ENCODE peak calls at places on chromosome 10, in eight cellular contexts. One of them, this sample, is unnamed.

GRCh38 chr10:11522821-11523245 is 88.6 kb downstream of the USP6NL start:
- DNase-seq in kidney epithelial cell: no peak
- DNase-seq in LoVo: no peak
- DNase-seq in cardiac muscle cell: no peak
- DNase-seq in head of caudate nucleus: no peak
- DNase-seq in stimulated activated CD4-positive, alpha-beta T cell treated with anti-CD3 and anti-CD28 coated beads, Interleukin-1b, Interleukin-23, amount 100 ng/mL, for 24 hours: no peak
- DNase-seq in activated CD4-positive, alpha-beta T cell treated with anti-CD3 and anti-CD28 coated beads, Interleukin-2, amount 50 U/mL, for 1 hour: no peak
- DNase-seq in cardiac fibroblast: no peak
- DNase-seq in this sample: no peak

GRCh38 chr10:51238987-51239386 is 164.7 kb downstream of the PRKG1 start:
- DNase-seq in kidney epithelial cell: no peak
- DNase-seq in LoVo: no peak
- DNase-seq in cardiac muscle cell: no peak
- DNase-seq in head of caudate nucleus: no peak
- DNase-seq in stimulated activated CD4-positive, alpha-beta T cell treated with anti-CD3 and anti-CD28 coated beads, Interleukin-1b, Interleukin-23, amount 100 ng/mL, for 24 hours: no peak
- DNase-seq in activated CD4-positive, alpha-beta T cell treated with anti-CD3 and anti-CD28 coated beads, Interleukin-2, amount 50 U/mL, for 1 hour: no peak
- DNase-seq in cardiac fibroblast: no peak
- DNase-seq in this sample: no peak

GRCh38 chr10:126331101-126331500 is 57.2 kb downstream of the ADAM12 start:
- DNase-seq in kidney epithelial cell: no peak
- DNase-seq in LoVo: no peak
- DNase-seq in cardiac muscle cell: no peak
- DNase-seq in head of caudate nucleus: no peak
- DNase-seq in stimulated activated CD4-positive, alpha-beta T cell treated with anti-CD3 and anti-CD28 coated beads, Interleukin-1b, Interleukin-23, amount 100 ng/mL, for 24 hours: no peak
- DNase-seq in activated CD4-positive, alpha-beta T cell treated with anti-CD3 and anti-CD28 coated beads, Interleukin-2, amount 50 U/mL, for 1 hour: no peak
- DNase-seq in cardiac fibroblast: no peak
- DNase-seq in this sample: peak

GRCh38 chr10:621981-622740 is 67.3 kb downstream of the DIP2C start:
- DNase-seq in kidney epithelial cell: no peak
- DNase-seq in LoVo: no peak
- DNase-seq in cardiac muscle cell: no peak
- DNase-seq in head of caudate nucleus: peak
- DNase-seq in stimulated activated CD4-positive, alpha-beta T cell treated with anti-CD3 and anti-CD28 coated beads, Interleukin-1b, Interleukin-23, amount 100 ng/mL, for 24 hours: no peak
- DNase-seq in activated CD4-positive, alpha-beta T cell treated with anti-CD3 and anti-CD28 coated beads, Interleukin-2, amount 50 U/mL, for 1 hour: no peak
- DNase-seq in cardiac fibroblast: no peak
- DNase-seq in this sample: peak

GRCh38 chr10:96678725-96679124 is 41.6 kb downstream of the PIK3AP1 start:
- DNase-seq in kidney epithelial cell: no peak
- DNase-seq in LoVo: no peak
- DNase-seq in cardiac muscle cell: no peak
- DNase-seq in head of caudate nucleus: no peak
- DNase-seq in stimulated activated CD4-positive, alpha-beta T cell treated with anti-CD3 and anti-CD28 coated beads, Interleukin-1b, Interleukin-23, amount 100 ng/mL, for 24 hours: no peak
- DNase-seq in activated CD4-positive, alpha-beta T cell treated with anti-CD3 and anti-CD28 coated beads, Interleukin-2, amount 50 U/mL, for 1 hour: no peak
- DNase-seq in cardiac fibroblast: no peak
- DNase-seq in this sample: no peak

GRCh38 chr10:101840102-101840684 is 3.4 kb downstream of the KCNIP2 start:
- DNase-seq in kidney epithelial cell: no peak
- DNase-seq in LoVo: no peak
- DNase-seq in cardiac muscle cell: peak
- DNase-seq in head of caudate nucleus: peak
- DNase-seq in stimulated activated CD4-positive, alpha-beta T cell treated with anti-CD3 and anti-CD28 coated beads, Interleukin-1b, Interleukin-23, amount 100 ng/mL, for 24 hours: no peak
- DNase-seq in activated CD4-positive, alpha-beta T cell treated with anti-CD3 and anti-CD28 coated beads, Interleukin-2, amount 50 U/mL, for 1 hour: no peak
- DNase-seq in cardiac fibroblast: peak
- DNase-seq in this sample: peak

GRCh38 chr10:125148576-125148975 is 11.8 kb downstream of the CTBP2 start:
- DNase-seq in kidney epithelial cell: no peak
- DNase-seq in LoVo: no peak
- DNase-seq in cardiac muscle cell: no peak
- DNase-seq in head of caudate nucleus: no peak
- DNase-seq in stimulated activated CD4-positive, alpha-beta T cell treated with anti-CD3 and anti-CD28 coated beads, Interleukin-1b, Interleukin-23, amount 100 ng/mL, for 24 hours: no peak
- DNase-seq in activated CD4-positive, alpha-beta T cell treated with anti-CD3 and anti-CD28 coated beads, Interleukin-2, amount 50 U/mL, for 1 hour: no peak
- DNase-seq in cardiac fibroblast: peak
- DNase-seq in this sample: no peak

GRCh38 chr10:3330687-3331086 is 158.1 kb upstream of the PITRM1 start:
- DNase-seq in kidney epithelial cell: peak
- DNase-seq in LoVo: no peak
- DNase-seq in cardiac muscle cell: peak
- DNase-seq in head of caudate nucleus: no peak
- DNase-seq in stimulated activated CD4-positive, alpha-beta T cell treated with anti-CD3 and anti-CD28 coated beads, Interleukin-1b, Interleukin-23, amount 100 ng/mL, for 24 hours: no peak
- DNase-seq in activated CD4-positive, alpha-beta T cell treated with anti-CD3 and anti-CD28 coated beads, Interleukin-2, amount 50 U/mL, for 1 hour: no peak
- DNase-seq in cardiac fibroblast: peak
- DNase-seq in this sample: peak

GRCh38 chr10:10792681-10793080 is 225.0 kb upstream of the CELF2 start:
- DNase-seq in kidney epithelial cell: peak
- DNase-seq in LoVo: peak
- DNase-seq in cardiac muscle cell: peak
- DNase-seq in head of caudate nucleus: no peak
- DNase-seq in stimulated activated CD4-positive, alpha-beta T cell treated with anti-CD3 and anti-CD28 coated beads, Interleukin-1b, Interleukin-23, amount 100 ng/mL, for 24 hours: no peak
- DNase-seq in activated CD4-positive, alpha-beta T cell treated with anti-CD3 and anti-CD28 coated beads, Interleukin-2, amount 50 U/mL, for 1 hour: no peak
- DNase-seq in cardiac fibroblast: peak
- DNase-seq in this sample: peak

GRCh38 chr10:124614003-124614659 is 130.0 kb downstream of the FAM53B start:
- DNase-seq in kidney epithelial cell: no peak
- DNase-seq in LoVo: no peak
- DNase-seq in cardiac muscle cell: no peak
- DNase-seq in head of caudate nucleus: no peak
- DNase-seq in stimulated activated CD4-positive, alpha-beta T cell treated with anti-CD3 and anti-CD28 coated beads, Interleukin-1b, Interleukin-23, amount 100 ng/mL, for 24 hours: peak
- DNase-seq in activated CD4-positive, alpha-beta T cell treated with anti-CD3 and anti-CD28 coated beads, Interleukin-2, amount 50 U/mL, for 1 hour: no peak
- DNase-seq in cardiac fibroblast: no peak
- DNase-seq in this sample: no peak

GRCh38 chr10:82683989-82684388 is 809.0 kb downstream of the NRG3 start:
- DNase-seq in kidney epithelial cell: no peak
- DNase-seq in LoVo: no peak
- DNase-seq in cardiac muscle cell: no peak
- DNase-seq in head of caudate nucleus: no peak
- DNase-seq in stimulated activated CD4-positive, alpha-beta T cell treated with anti-CD3 and anti-CD28 coated beads, Interleukin-1b, Interleukin-23, amount 100 ng/mL, for 24 hours: no peak
- DNase-seq in activated CD4-positive, alpha-beta T cell treated with anti-CD3 and anti-CD28 coated beads, Interleukin-2, amount 50 U/mL, for 1 hour: no peak
- DNase-seq in cardiac fibroblast: no peak
- DNase-seq in this sample: no peak

GRCh38 chr10:31490858-31491504 is 172.0 kb downstream of the ZEB1 start:
- DNase-seq in kidney epithelial cell: no peak
- DNase-seq in LoVo: peak
- DNase-seq in cardiac muscle cell: peak
- DNase-seq in head of caudate nucleus: no peak
- DNase-seq in stimulated activated CD4-positive, alpha-beta T cell treated with anti-CD3 and anti-CD28 coated beads, Interleukin-1b, Interleukin-23, amount 100 ng/mL, for 24 hours: no peak
- DNase-seq in activated CD4-positive, alpha-beta T cell treated with anti-CD3 and anti-CD28 coated beads, Interleukin-2, amount 50 U/mL, for 1 hour: no peak
- DNase-seq in cardiac fibroblast: peak
- DNase-seq in this sample: peak

GRCh38 chr10:7400068-7400824 is 10.6 kb downstream of the SFMBT2 start:
- DNase-seq in kidney epithelial cell: no peak
- DNase-seq in LoVo: no peak
- DNase-seq in cardiac muscle cell: no peak
- DNase-seq in head of caudate nucleus: no peak
- DNase-seq in stimulated activated CD4-positive, alpha-beta T cell treated with anti-CD3 and anti-CD28 coated beads, Interleukin-1b, Interleukin-23, amount 100 ng/mL, for 24 hours: no peak
- DNase-seq in activated CD4-positive, alpha-beta T cell treated with anti-CD3 and anti-CD28 coated beads, Interleukin-2, amount 50 U/mL, for 1 hour: no peak
- DNase-seq in cardiac fibroblast: no peak
- DNase-seq in this sample: no peak

GRCh38 chr10:133442191-133442966 is 11.4 kb upstream of the SCART1 start:
- DNase-seq in kidney epithelial cell: no peak
- DNase-seq in LoVo: no peak
- DNase-seq in cardiac muscle cell: no peak
- DNase-seq in head of caudate nucleus: no peak
- DNase-seq in stimulated activated CD4-positive, alpha-beta T cell treated with anti-CD3 and anti-CD28 coated beads, Interleukin-1b, Interleukin-23, amount 100 ng/mL, for 24 hours: no peak
- DNase-seq in activated CD4-positive, alpha-beta T cell treated with anti-CD3 and anti-CD28 coated beads, Interleukin-2, amount 50 U/mL, for 1 hour: no peak
- DNase-seq in cardiac fibroblast: no peak
- DNase-seq in this sample: no peak

GRCh38 chr10:75402486-75403143 is 1.1 kb upstream of the ZNF503 start:
- DNase-seq in kidney epithelial cell: peak
- DNase-seq in LoVo: peak
- DNase-seq in cardiac muscle cell: no peak
- DNase-seq in head of caudate nucleus: peak
- DNase-seq in stimulated activated CD4-positive, alpha-beta T cell treated with anti-CD3 and anti-CD28 coated beads, Interleukin-1b, Interleukin-23, amount 100 ng/mL, for 24 hours: no peak
- DNase-seq in activated CD4-positive, alpha-beta T cell treated with anti-CD3 and anti-CD28 coated beads, Interleukin-2, amount 50 U/mL, for 1 hour: no peak
- DNase-seq in cardiac fibroblast: no peak
- DNase-seq in this sample: no peak

GRCh38 chr10:69372126-69372980 is 44.4 kb downstream of the TACR2 start:
- DNase-seq in kidney epithelial cell: no peak
- DNase-seq in LoVo: no peak
- DNase-seq in cardiac muscle cell: peak
- DNase-seq in head of caudate nucleus: no peak
- DNase-seq in stimulated activated CD4-positive, alpha-beta T cell treated with anti-CD3 and anti-CD28 coated beads, Interleukin-1b, Interleukin-23, amount 100 ng/mL, for 24 hours: no peak
- DNase-seq in activated CD4-positive, alpha-beta T cell treated with anti-CD3 and anti-CD28 coated beads, Interleukin-2, amount 50 U/mL, for 1 hour: no peak
- DNase-seq in cardiac fibroblast: peak
- DNase-seq in this sample: peak

GRCh38 chr10:121425623-121426022 is 172.6 kb downstream of the FGFR2 start:
- DNase-seq in kidney epithelial cell: no peak
- DNase-seq in LoVo: no peak
- DNase-seq in cardiac muscle cell: no peak
- DNase-seq in head of caudate nucleus: no peak
- DNase-seq in stimulated activated CD4-positive, alpha-beta T cell treated with anti-CD3 and anti-CD28 coated beads, Interleukin-1b, Interleukin-23, amount 100 ng/mL, for 24 hours: no peak
- DNase-seq in activated CD4-positive, alpha-beta T cell treated with anti-CD3 and anti-CD28 coated beads, Interleukin-2, amount 50 U/mL, for 1 hour: no peak
- DNase-seq in cardiac fibroblast: no peak
- DNase-seq in this sample: no peak

GRCh38 chr10:3820255-3820654 is 35.2 kb upstream of the KLF6 start:
- DNase-seq in kidney epithelial cell: no peak
- DNase-seq in LoVo: no peak
- DNase-seq in cardiac muscle cell: peak
- DNase-seq in head of caudate nucleus: no peak
- DNase-seq in stimulated activated CD4-positive, alpha-beta T cell treated with anti-CD3 and anti-CD28 coated beads, Interleukin-1b, Interleukin-23, amount 100 ng/mL, for 24 hours: no peak
- DNase-seq in activated CD4-positive, alpha-beta T cell treated with anti-CD3 and anti-CD28 coated beads, Interleukin-2, amount 50 U/mL, for 1 hour: no peak
- DNase-seq in cardiac fibroblast: peak
- DNase-seq in this sample: no peak

GRCh38 chr10:124802313-124802675 is 675 bp downstream of the ABRAXAS2 start:
- DNase-seq in kidney epithelial cell: no peak
- DNase-seq in LoVo: no peak
- DNase-seq in cardiac muscle cell: no peak
- DNase-seq in head of caudate nucleus: no peak
- DNase-seq in stimulated activated CD4-positive, alpha-beta T cell treated with anti-CD3 and anti-CD28 coated beads, Interleukin-1b, Interleukin-23, amount 100 ng/mL, for 24 hours: no peak
- DNase-seq in activated CD4-positive, alpha-beta T cell treated with anti-CD3 and anti-CD28 coated beads, Interleukin-2, amount 50 U/mL, for 1 hour: no peak
- DNase-seq in cardiac fibroblast: no peak
- DNase-seq in this sample: no peak

GRCh38 chr10:13006037-13006436 is 4.5 kb upstream of the CCDC3 start:
- DNase-seq in kidney epithelial cell: no peak
- DNase-seq in LoVo: no peak
- DNase-seq in cardiac muscle cell: no peak
- DNase-seq in head of caudate nucleus: no peak
- DNase-seq in stimulated activated CD4-positive, alpha-beta T cell treated with anti-CD3 and anti-CD28 coated beads, Interleukin-1b, Interleukin-23, amount 100 ng/mL, for 24 hours: no peak
- DNase-seq in activated CD4-positive, alpha-beta T cell treated with anti-CD3 and anti-CD28 coated beads, Interleukin-2, amount 50 U/mL, for 1 hour: no peak
- DNase-seq in cardiac fibroblast: no peak
- DNase-seq in this sample: no peak

GRCh38 chr10:78039743-78040142 is 6.1 kb downstream of the RPS24 start:
- DNase-seq in kidney epithelial cell: no peak
- DNase-seq in LoVo: no peak
- DNase-seq in cardiac muscle cell: no peak
- DNase-seq in head of caudate nucleus: no peak
- DNase-seq in stimulated activated CD4-positive, alpha-beta T cell treated with anti-CD3 and anti-CD28 coated beads, Interleukin-1b, Interleukin-23, amount 100 ng/mL, for 24 hours: no peak
- DNase-seq in activated CD4-positive, alpha-beta T cell treated with anti-CD3 and anti-CD28 coated beads, Interleukin-2, amount 50 U/mL, for 1 hour: no peak
- DNase-seq in cardiac fibroblast: no peak
- DNase-seq in this sample: no peak

GRCh38 chr10:8556321-8556720 is 501.8 kb downstream of the GATA3 start:
- DNase-seq in kidney epithelial cell: no peak
- DNase-seq in LoVo: no peak
- DNase-seq in cardiac muscle cell: no peak
- DNase-seq in head of caudate nucleus: no peak
- DNase-seq in stimulated activated CD4-positive, alpha-beta T cell treated with anti-CD3 and anti-CD28 coated beads, Interleukin-1b, Interleukin-23, amount 100 ng/mL, for 24 hours: no peak
- DNase-seq in activated CD4-positive, alpha-beta T cell treated with anti-CD3 and anti-CD28 coated beads, Interleukin-2, amount 50 U/mL, for 1 hour: no peak
- DNase-seq in cardiac fibroblast: no peak
- DNase-seq in this sample: no peak

GRCh38 chr10:121157998-121158397 is 306.8 kb downstream of the WDR11 start:
- DNase-seq in kidney epithelial cell: no peak
- DNase-seq in LoVo: peak
- DNase-seq in cardiac muscle cell: peak
- DNase-seq in head of caudate nucleus: peak
- DNase-seq in stimulated activated CD4-positive, alpha-beta T cell treated with anti-CD3 and anti-CD28 coated beads, Interleukin-1b, Interleukin-23, amount 100 ng/mL, for 24 hours: no peak
- DNase-seq in activated CD4-positive, alpha-beta T cell treated with anti-CD3 and anti-CD28 coated beads, Interleukin-2, amount 50 U/mL, for 1 hour: no peak
- DNase-seq in cardiac fibroblast: no peak
- DNase-seq in this sample: peak

GRCh38 chr10:127907411-127908105 is 655 bp downstream of the PTPRE start:
- DNase-seq in kidney epithelial cell: no peak
- DNase-seq in LoVo: no peak
- DNase-seq in cardiac muscle cell: peak
- DNase-seq in head of caudate nucleus: peak
- DNase-seq in stimulated activated CD4-positive, alpha-beta T cell treated with anti-CD3 and anti-CD28 coated beads, Interleukin-1b, Interleukin-23, amount 100 ng/mL, for 24 hours: no peak
- DNase-seq in activated CD4-positive, alpha-beta T cell treated with anti-CD3 and anti-CD28 coated beads, Interleukin-2, amount 50 U/mL, for 1 hour: no peak
- DNase-seq in cardiac fibroblast: peak
- DNase-seq in this sample: peak

GRCh38 chr10:90834326-90834725 is 23.5 kb downstream of the HTR7 start:
- DNase-seq in kidney epithelial cell: no peak
- DNase-seq in LoVo: no peak
- DNase-seq in cardiac muscle cell: no peak
- DNase-seq in head of caudate nucleus: no peak
- DNase-seq in stimulated activated CD4-positive, alpha-beta T cell treated with anti-CD3 and anti-CD28 coated beads, Interleukin-1b, Interleukin-23, amount 100 ng/mL, for 24 hours: no peak
- DNase-seq in activated CD4-positive, alpha-beta T cell treated with anti-CD3 and anti-CD28 coated beads, Interleukin-2, amount 50 U/mL, for 1 hour: no peak
- DNase-seq in cardiac fibroblast: no peak
- DNase-seq in this sample: peak

GRCh38 chr10:96587255-96588059 is 645 bp upstream of the TM9SF3 start:
- DNase-seq in kidney epithelial cell: no peak
- DNase-seq in LoVo: peak
- DNase-seq in cardiac muscle cell: peak
- DNase-seq in head of caudate nucleus: no peak
- DNase-seq in stimulated activated CD4-positive, alpha-beta T cell treated with anti-CD3 and anti-CD28 coated beads, Interleukin-1b, Interleukin-23, amount 100 ng/mL, for 24 hours: no peak
- DNase-seq in activated CD4-positive, alpha-beta T cell treated with anti-CD3 and anti-CD28 coated beads, Interleukin-2, amount 50 U/mL, for 1 hour: peak
- DNase-seq in cardiac fibroblast: peak
- DNase-seq in this sample: peak

GRCh38 chr10:123134058-123134914 is 1.5 kb upstream of the HMX3 start:
- DNase-seq in kidney epithelial cell: no peak
- DNase-seq in LoVo: no peak
- DNase-seq in cardiac muscle cell: no peak
- DNase-seq in head of caudate nucleus: no peak
- DNase-seq in stimulated activated CD4-positive, alpha-beta T cell treated with anti-CD3 and anti-CD28 coated beads, Interleukin-1b, Interleukin-23, amount 100 ng/mL, for 24 hours: no peak
- DNase-seq in activated CD4-positive, alpha-beta T cell treated with anti-CD3 and anti-CD28 coated beads, Interleukin-2, amount 50 U/mL, for 1 hour: no peak
- DNase-seq in cardiac fibroblast: peak
- DNase-seq in this sample: no peak

GRCh38 chr10:116671274-116671926 is 50.6 kb downstream of the PNLIPRP2 start:
- DNase-seq in kidney epithelial cell: no peak
- DNase-seq in LoVo: no peak
- DNase-seq in cardiac muscle cell: peak
- DNase-seq in head of caudate nucleus: no peak
- DNase-seq in stimulated activated CD4-positive, alpha-beta T cell treated with anti-CD3 and anti-CD28 coated beads, Interleukin-1b, Interleukin-23, amount 100 ng/mL, for 24 hours: no peak
- DNase-seq in activated CD4-positive, alpha-beta T cell treated with anti-CD3 and anti-CD28 coated beads, Interleukin-2, amount 50 U/mL, for 1 hour: no peak
- DNase-seq in cardiac fibroblast: peak
- DNase-seq in this sample: no peak

GRCh38 chr10:30433779-30434272 is at the start of gene MAP3K8:
- DNase-seq in kidney epithelial cell: no peak
- DNase-seq in LoVo: peak
- DNase-seq in cardiac muscle cell: peak
- DNase-seq in head of caudate nucleus: peak
- DNase-seq in stimulated activated CD4-positive, alpha-beta T cell treated with anti-CD3 and anti-CD28 coated beads, Interleukin-1b, Interleukin-23, amount 100 ng/mL, for 24 hours: peak
- DNase-seq in activated CD4-positive, alpha-beta T cell treated with anti-CD3 and anti-CD28 coated beads, Interleukin-2, amount 50 U/mL, for 1 hour: peak
- DNase-seq in cardiac fibroblast: peak
- DNase-seq in this sample: peak